ENCODE peak calls at places on chromosomes 13 and 19, in five cellular contexts. H is neuronal stem cell, B is mesenchymal stem cell, D is H1, V is IMR-90. M is an unnamed sample.

GRCh38 chr13:24694907-24695306 is 14.7 kb downstream of the ATP12A start:
- DNase-seq in H (no peak), B (no peak), D (no peak), V (no peak), M (no peak)

GRCh38 chr19:2209408-2209807 is 26.7 kb downstream of the PLEKHJ1 start:
- DNase-seq in H (no peak), B (no peak), D (no peak), V (no peak), M (no peak)

GRCh38 chr19:28171983-28172382 is 1041.0 kb downstream of the UQCRFS1 start:
- DNase-seq in H (no peak), B (no peak), D (no peak), V (no peak), M (no peak)

GRCh38 chr19:57830071-57830602 is at the start of gene ZNF587B:
- DNase-seq in H (peak), B (peak), D (peak), V (peak), M (peak)

GRCh38 chr13:36536546-36536945 is 104.3 kb downstream of the CCNA1 start:
- DNase-seq in H (no peak), B (no peak), D (no peak), V (no peak), M (no peak)

GRCh38 chr19:23764781-23765180 is 6.1 kb upstream of the ZNF681 start:
- DNase-seq in H (no peak), B (no peak), D (no peak), V (no peak), M (no peak)

GRCh38 chr13:39415003-39415402 is 188.0 kb downstream of the LHFPL6 start:
- DNase-seq in H (no peak), B (no peak), D (no peak), V (no peak), M (no peak)

GRCh38 chr13:30464496-30465351 is 1.0 kb downstream of the HMGB1 start:
- DNase-seq in H (peak), B (peak), D (peak), V (peak), M (peak)

GRCh38 chr13:37065893-37066526 is 6.5 kb upstream of the SUPT20H start:
- DNase-seq in H (no peak), B (no peak), D (no peak), V (no peak), M (peak)

GRCh38 chr13:49652691-49653305 is 24.5 kb downstream of the ARL11 start:
- DNase-seq in H (peak), B (peak), D (peak), V (peak), M (peak)

GRCh38 chr13:85665286-85665685 is 133.9 kb downstream of the SLITRK6 start:
- DNase-seq in H (no peak), B (peak), D (no peak), V (peak), M (peak)

GRCh38 chr19:18173572-18174294 is at the start of gene IFI30:
- DNase-seq in H (no peak), B (peak), D (peak), V (no peak), M (peak)

GRCh38 chr19:54459282-54460229 is 4.0 kb downstream of the LENG9 start:
- DNase-seq in H (no peak), B (no peak), D (no peak), V (no peak), M (no peak)

GRCh38 chr13:38685974-38686571 is 804 bp upstream of the FREM2 start:
- DNase-seq in H (peak), B (peak), D (no peak), V (no peak), M (peak)

GRCh38 chr19:47518139-47518538 is 3.3 kb upstream of the NAPA start:
- DNase-seq in H (no peak), B (no peak), D (no peak), V (no peak), M (no peak)

GRCh38 chr19:40282209-40282580 is 3.0 kb downstream of the AKT2 start:
- DNase-seq in H (no peak), B (no peak), D (no peak), V (no peak), M (no peak)

GRCh38 chr19:40279120-40279551 is 6.0 kb downstream of the AKT2 start:
- DNase-seq in H (no peak), B (peak), D (no peak), V (peak), M (no peak)

GRCh38 chr19:40281381-40282208 is 3.5 kb downstream of the AKT2 start:
- DNase-seq in H (no peak), B (no peak), D (no peak), V (no peak), M (no peak)

GRCh38 chr19:40279761-40280607 is 5.2 kb downstream of the AKT2 start:
- DNase-seq in H (no peak), B (no peak), D (no peak), V (no peak), M (peak)

GRCh38 chr19:40280608-40281221 is 4.4 kb downstream of the AKT2 start:
- DNase-seq in H (no peak), B (no peak), D (no peak), V (no peak), M (peak)
- H2BK5ac ChIP-seq in H (no peak), B (no peak), D (peak), V (no peak), M (no peak)

GRCh38 chr19:12777217-12778019 is 2.1 kb upstream of the HOOK2 start:
- DNase-seq in H (no peak), B (peak), D (peak), V (peak), M (peak)
- H2BK5ac ChIP-seq in H (peak), B (no peak), D (peak), V (peak), M (no peak)

GRCh38 chr19:32403291-32403995 is 2.1 kb upstream of the DPY19L3 start:
- DNase-seq in H (no peak), B (no peak), D (no peak), V (no peak), M (peak)

GRCh38 chr19:32404213-32404938 is 1.2 kb upstream of the DPY19L3 start:
- DNase-seq in H (peak), B (peak), D (no peak), V (no peak), M (peak)

GRCh38 chr19:32406161-32407003 is 812 bp downstream of the DPY19L3 start:
- DNase-seq in H (no peak), B (peak), D (no peak), V (no peak), M (no peak)

GRCh38 chr19:32405431-32406160 is at the start of gene DPY19L3:
- DNase-seq in H (peak), B (peak), D (peak), V (peak), M (peak)

DNA sequence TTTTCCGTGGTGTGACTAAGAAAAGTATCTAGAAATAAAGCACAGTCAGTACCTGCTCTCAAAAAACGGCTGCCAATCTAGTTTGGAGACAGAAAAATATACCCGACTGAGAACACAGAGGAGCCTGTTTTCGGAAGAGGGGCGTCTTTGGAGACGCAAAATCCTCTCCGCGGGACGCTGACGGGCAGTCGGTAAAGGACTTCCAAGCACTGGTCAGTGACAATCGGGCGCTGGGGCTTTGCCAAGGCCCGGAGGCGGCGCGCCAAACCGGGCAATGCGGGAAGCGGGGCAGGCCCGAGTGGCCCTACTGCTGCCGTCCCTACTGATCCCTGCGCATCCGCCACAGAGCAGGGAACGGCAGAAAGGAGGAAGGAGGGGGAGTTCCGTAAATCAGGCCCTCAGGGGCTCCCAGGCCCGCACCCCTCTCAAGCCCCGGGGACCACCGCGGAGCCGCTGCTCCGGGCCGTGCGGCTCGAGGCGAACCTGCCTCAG is 585 bp upstream of the DPY19L3 start:
- DNase-seq in H (no peak), B (no peak), D (peak), V (peak), M (no peak)
- H2BK5ac ChIP-seq in H (peak), B (peak), D (peak), V (peak), M (peak)

DNA sequence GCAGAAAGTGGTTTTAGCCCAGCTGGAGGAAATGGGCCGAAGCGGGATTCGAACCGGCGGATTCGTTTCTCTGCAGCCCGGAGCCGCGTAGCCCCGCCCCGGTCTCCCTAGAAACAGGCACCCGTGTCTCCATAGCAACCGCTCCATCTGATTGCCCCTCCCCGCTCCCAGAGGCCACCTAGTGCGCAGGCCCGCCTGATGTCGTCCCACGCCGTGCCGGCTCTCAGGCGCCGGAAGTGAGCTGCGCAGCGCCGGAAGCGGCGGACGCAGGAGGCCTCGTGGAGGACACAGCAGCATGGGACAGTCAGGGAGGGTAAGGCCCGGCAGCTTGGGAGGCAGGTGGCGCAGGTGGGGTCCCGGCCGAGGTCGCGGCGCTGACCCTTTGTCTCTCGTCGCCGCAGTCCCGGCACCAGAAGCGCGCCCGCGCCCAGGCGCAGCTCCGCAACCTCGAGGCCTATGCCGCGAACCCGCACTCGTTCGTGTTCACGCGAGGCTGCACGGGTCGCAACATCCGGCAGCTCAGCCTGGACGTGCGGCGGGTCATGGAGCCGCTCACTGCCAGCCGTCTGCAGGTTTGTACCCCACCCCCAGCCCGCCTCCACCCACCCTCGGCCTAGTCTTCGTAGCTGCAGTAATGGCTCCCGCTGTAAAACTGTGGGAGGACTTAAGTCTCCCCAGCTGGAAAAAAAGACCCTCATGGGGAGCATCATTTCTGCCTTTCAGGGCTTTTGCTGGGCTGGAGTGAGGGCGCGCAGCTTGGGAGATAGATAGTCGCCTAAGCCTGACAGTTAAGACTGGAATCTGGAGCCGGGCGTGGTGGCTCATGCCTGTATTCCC is at the start of gene PPAN:
- DNase-seq in H (peak), B (peak), D (peak), V (peak), M (peak)
- H2BK5ac ChIP-seq in H (no peak), B (no peak), D (peak), V (peak), M (peak)